ENCODE peak calls at places on chromosomes 13 and 19, in five cellular contexts. L is psoas muscle; Q is GM10248; F is fibroblast of mammary gland; E is CD8-positive, alpha-beta memory T cell. C is an unnamed sample.

GRCh38 chr19:3585301-3586123 is at the start of gene GIPC3:
- DNase-seq in L (no peak), Q (no peak), E (no peak), F (no peak), C (no peak)

GRCh38 chr19:38684078-38684861 is 36.8 kb downstream of the ACTN4 start:
- DNase-seq in F (peak), L (peak), E (peak), Q (peak), C (peak)

GRCh38 chr13:36154567-36155231 is 23.5 kb upstream of the DCLK1 start:
- DNase-seq in E (no peak), L (no peak), F (no peak), Q (no peak), C (no peak)

GRCh38 chr19:2602391-2603181 is 99.9 kb downstream of the GNG7 start:
- DNase-seq in E (no peak), F (peak), L (peak), Q (no peak), C (no peak)

GRCh38 chr13:42396901-42397670 is 125.1 kb downstream of the AKAP11 start:
- DNase-seq in Q (no peak), E (no peak), L (no peak), F (peak), C (no peak)

GRCh38 chr19:17341386-17341785 is 4.0 kb downstream of the GTPBP3 start:
- DNase-seq in L (peak), E (no peak), F (no peak), Q (no peak), C (no peak)

GRCh38 chr13:27792393-27793218 is at the start of gene GSX1:
- DNase-seq in E (peak), L (peak), F (peak), Q (peak), C (no peak)

GRCh38 chr13:24746618-24747247 is 17.2 kb upstream of the RNF17 start:
- DNase-seq in F (no peak), Q (no peak), L (no peak), E (no peak), C (peak)

GRCh38 chr13:51619614-51620013 is 35.4 kb downstream of the WDFY2 start:
- DNase-seq in Q (no peak), L (no peak), E (no peak), F (peak), C (no peak)

GRCh38 chr13:108342369-108343289 is 73.1 kb downstream of the TNFSF13B start:
- DNase-seq in F (peak), E (no peak), Q (peak), L (no peak), C (no peak)

GRCh38 chr19:47613165-47614146 is 4.5 kb downstream of the BICRA start:
- DNase-seq in E (no peak), F (peak), L (no peak), Q (no peak), C (no peak)

GRCh38 chr19:10142701-10143375 is 23.1 kb upstream of the EIF3G start:
- DNase-seq in L (no peak), F (no peak), E (peak), Q (no peak), C (no peak)

GRCh38 chr19:3547301-3547731 is 8.3 kb downstream of the TEKTIP1 start:
- DNase-seq in E (no peak), F (peak), Q (no peak), L (no peak), C (peak)

GRCh38 chr13:49329831-49330545 is 82.3 kb downstream of the CDADC1 start:
- DNase-seq in E (no peak), Q (no peak), L (no peak), F (no peak), C (no peak)

GRCh38 chr13:85040176-85040660 is 759.0 kb downstream of the SLITRK6 start:
- DNase-seq in E (no peak), F (no peak), Q (no peak), L (no peak), C (no peak)

GRCh38 chr19:57949702-57950101 is 2.2 kb upstream of the ZNF256 start:
- DNase-seq in L (no peak), E (no peak), F (no peak), Q (no peak), C (no peak)

GRCh38 chr13:89514534-89515312 is 1832.8 kb upstream of the MIR17HG start:
- DNase-seq in E (no peak), Q (no peak), F (peak), L (no peak), C (no peak)

GRCh38 chr19:4539697-4540581 is at the start of gene LRG1:
- DNase-seq in E (no peak), L (no peak), Q (peak), F (no peak), C (peak)

GRCh38 chr19:42191855-42192254 is 25.6 kb downstream of the DEDD2 start:
- DNase-seq in L (no peak), F (peak), E (no peak), Q (no peak), C (no peak)

GRCh38 chr19:47156861-47157454 is 26.3 kb downstream of the SAE1 start:
- DNase-seq in F (no peak), Q (peak), L (no peak), E (peak), C (peak)

GRCh38 chr19:55440411-55441105 is 2.5 kb downstream of the SHISA7 start:
- DNase-seq in E (no peak), F (no peak), L (no peak), Q (peak), C (no peak)

GRCh38 chr19:33395561-33396550 is 22.3 kb downstream of the CEBPG start:
- DNase-seq in L (peak), F (peak), Q (no peak), E (no peak), C (no peak)

GRCh38 chr13:105785436-105785835 is 750.0 kb downstream of the EFNB2 start:
- DNase-seq in E (no peak), L (no peak), Q (no peak), F (no peak), C (no peak)

GRCh38 chr13:40798380-40798779 is 9.0 kb downstream of the SLC25A15 start:
- DNase-seq in F (no peak), L (no peak), E (peak), Q (no peak), C (no peak)

GRCh38 chr19:5046339-5047039 is 77.6 kb downstream of the KDM4B start:
- DNase-seq in E (no peak), L (peak), F (no peak), Q (no peak), C (no peak)

GRCh38 chr19:10817291-10818038 is 18.5 kb downstream of the TMED1 start:
- DNase-seq in Q (no peak), L (peak), E (no peak), F (peak), C (no peak)

GRCh38 chr19:11554160-11554559 is 4.9 kb downstream of the ELOF1 start:
- DNase-seq in E (no peak), F (no peak), Q (peak), L (no peak), C (peak)

GRCh38 chr19:51637362-51637978 is 7.3 kb upstream of the SIGLEC5 start:
- DNase-seq in Q (no peak), L (no peak), F (peak), E (no peak), C (no peak)

GRCh38 chr19:14031719-14032480 is at the start of gene IL27RA:
- DNase-seq in L (peak), E (peak), F (peak), Q (peak), C (peak)

GRCh38 chr19:33487901-33488817 is 33.4 kb downstream of the PEPD start:
- DNase-seq in Q (no peak), E (no peak), F (no peak), L (no peak), C (no peak)

GRCh38 chr13:27607125-27607524 is 13.2 kb downstream of the LNX2 start:
- DNase-seq in Q (no peak), F (peak), E (no peak), L (no peak), C (no peak)

GRCh38 chr19:6393982-6394412 is 1.0 kb upstream of the GTF2F1 start:
- DNase-seq in F (no peak), Q (no peak), E (no peak), L (no peak), C (no peak)

GRCh38 chr13:106232680-106233079 is 302.8 kb downstream of the EFNB2 start:
- DNase-seq in E (no peak), F (no peak), Q (no peak), L (no peak), C (no peak)

GRCh38 chr19:10517361-10517759 is at the start of gene S1PR5:
- DNase-seq in F (no peak), Q (no peak), L (no peak), E (no peak), C (no peak)

GRCh38 chr13:74273591-74273990 is 139.4 kb upstream of the KLF12 start:
- DNase-seq in E (no peak), Q (no peak), L (no peak), F (no peak), C (no peak)

GRCh38 chr13:107864543-107865460 is 350.5 kb downstream of the LIG4 start:
- DNase-seq in L (no peak), Q (no peak), F (peak), E (no peak), C (no peak)

GRCh38 chr13:99310382-99311031 is 3.3 kb upstream of the GPR183 start:
- DNase-seq in F (peak), Q (no peak), L (no peak), E (no peak), C (peak)

C was measured in GM06990.